ENCODE peak calls at places on chromosome 3, in four cellular contexts. U is psoas muscle, C is coronary artery, V is Peyer's patch. A is an unnamed sample.
A peak's percentile ranks its signal among the peaks of the same experiment; 100 is the strongest.

GRCh38 chr3:98545940-98546339 is 14.2 kb downstream of the GPR15 start:
- DNase-seq in C (no peak), V (no peak), U (no peak), A (no peak)

GRCh38 chr3:168024537-168024941 is 71.2 kb downstream of the GOLIM4 start:
- DNase-seq in V (no peak), C (no peak), U (no peak), A (no peak)

GRCh38 chr3:128415110-128415772 is 51.4 kb downstream of the DNAJB8 start:
- DNase-seq in U (no peak), V (no peak), C (no peak), A (no peak)

GRCh38 chr3:70090322-70090913 is 90.9 kb downstream of the SAMMSON start:
- DNase-seq in U (no peak), V (no peak), C (no peak), A (no peak)

GRCh38 chr3:53318522-53318921 is 28.8 kb downstream of the DCP1A start:
- DNase-seq in U (no peak), C (no peak), V (no peak), A (no peak)

GRCh38 chr3:54344601-54345216 is 222.4 kb downstream of the CACNA2D3 start:
- DNase-seq in V (no peak), U (no peak), C (peak; percentile 7), A (no peak)

GRCh38 chr3:71088742-71089141 is 494.8 kb downstream of the FOXP1 start:
- DNase-seq in U (no peak), V (no peak), C (no peak), A (no peak)

GRCh38 chr3:49397470-49397869 is 14.3 kb downstream of the RHOA start:
- DNase-seq in C (no peak), V (no peak), U (no peak), A (no peak)

GRCh38 chr3:56054827-56055226 is 413.4 kb downstream of the ERC2 start:
- DNase-seq in C (no peak), U (no peak), V (no peak), A (no peak)

GRCh38 chr3:105836533-105836932 is 32.3 kb downstream of the CBLB start:
- DNase-seq in U (no peak), V (no peak), C (no peak), A (no peak)

GRCh38 chr3:69462022-69462825 is 76.3 kb upstream of the FRMD4B start:
- DNase-seq in U (no peak), C (no peak), V (no peak), A (no peak)

GRCh38 chr3:52001443-52001974 is 5.8 kb upstream of the RPL29 start:
- DNase-seq in V (peak; percentile 85), C (no peak), U (peak; percentile 77), A (peak; percentile 81)

GRCh38 chr3:130811552-130811951 is 64.9 kb upstream of the PIK3R4 start:
- DNase-seq in U (no peak), V (no peak), C (no peak), A (no peak)

GRCh38 chr3:14451844-14452533 is 49.6 kb downstream of the SLC6A6 start:
- DNase-seq in V (no peak), C (no peak), U (peak; percentile 82), A (peak; percentile 78)

GRCh38 chr3:10284496-10284895 is 8.3 kb downstream of the GHRL start:
- DNase-seq in V (no peak), C (no peak), U (no peak), A (no peak)

GRCh38 chr3:160450846-160451245 is 1.3 kb upstream of the TRIM59 start:
- DNase-seq in U (no peak), V (no peak), C (no peak), A (no peak)

GRCh38 chr3:13715167-13715954 is 164.5 kb downstream of the WNT7A start:
- DNase-seq in V (no peak), U (no peak), C (peak; percentile 56), A (no peak)

GRCh38 chr3:113844622-113845222 is 6.1 kb downstream of the GRAMD1C start:
- DNase-seq in U (no peak), C (no peak), V (no peak), A (no peak)

GRCh38 chr3:123816673-123817207 is 67.4 kb downstream of the MYLK start:
- DNase-seq in U (no peak), V (no peak), C (no peak), A (no peak)

GRCh38 chr3:135050536-135050935 is 255.5 kb downstream of the EPHB1 start:
- DNase-seq in C (no peak), V (no peak), U (no peak), A (no peak)

GRCh38 chr3:3109407-3110298 is 521 bp downstream of the IL5RA start:
- DNase-seq in U (no peak), V (no peak), C (no peak), A (no peak)

GRCh38 chr3:152405915-152406802 is 137.4 kb downstream of the MBNL1 start:
- DNase-seq in U (no peak), C (no peak), V (no peak), A (no peak)

GRCh38 chr3:37466660-37467359 is 292.4 kb upstream of the LRRFIP2 start:
- DNase-seq in U (no peak), V (no peak), C (no peak), A (peak; percentile 68)

DNA sequence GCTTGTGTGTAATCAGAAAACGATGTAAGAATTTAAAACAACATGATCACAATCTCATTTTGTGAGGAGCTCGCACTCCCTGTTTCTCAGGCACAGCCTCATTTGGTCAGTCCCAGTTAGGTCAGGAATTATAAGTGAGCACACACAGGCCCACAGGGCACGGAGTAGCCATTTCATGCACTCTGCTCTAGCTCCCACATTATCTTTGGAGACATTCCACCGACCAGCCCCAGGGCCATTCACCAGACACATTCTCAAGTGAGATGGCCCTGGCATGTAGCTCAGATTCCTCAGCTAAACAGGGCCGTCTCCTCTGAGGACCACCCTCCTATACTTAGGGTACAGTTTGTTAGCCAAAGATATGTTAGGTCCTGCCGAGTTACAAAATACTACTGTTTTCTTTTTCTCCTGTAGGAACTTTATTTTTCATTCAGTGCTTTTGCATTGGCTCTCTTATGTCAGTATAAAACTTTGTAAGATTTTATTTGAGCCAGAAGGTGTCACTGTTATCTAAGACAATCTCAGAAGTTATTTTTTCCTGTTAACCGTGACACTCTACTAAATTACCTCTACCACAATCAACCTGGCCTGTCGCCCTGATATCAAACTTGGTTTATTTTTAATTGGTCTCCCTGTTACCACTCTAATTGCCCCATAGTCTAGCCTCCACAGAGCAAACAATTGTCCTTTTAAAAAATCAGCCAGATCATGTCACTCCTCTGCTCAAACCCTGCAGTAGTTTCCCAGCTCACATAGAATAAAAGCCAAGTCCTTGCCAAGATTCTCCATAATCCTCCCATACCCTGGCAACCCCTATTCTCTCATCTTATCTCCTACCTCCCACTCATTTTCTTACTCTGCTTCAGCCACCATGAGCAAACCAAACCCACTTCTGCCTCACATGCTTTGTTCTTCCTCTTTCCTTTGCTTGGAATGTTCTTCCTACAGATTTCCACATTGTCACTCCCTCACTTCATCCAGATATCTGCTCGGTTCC is 105.7 kb downstream of the PPP2R3A start:
- DNase-seq in V (no peak), U (no peak), C (no peak), A (peak; percentile 70)
- TF ChIP-seq CTCF in V (no peak), U (peak; percentile 22), C (no peak), A (peak; percentile 31)

GRCh38 chr3:47852604-47853397 is 49.9 kb downstream of the DHX30 start:
- DNase-seq in U (no peak), V (no peak), C (no peak), A (no peak)

GRCh38 chr3:47850062-47850802 is 47.3 kb downstream of the DHX30 start:
- DNase-seq in C (no peak), V (no peak), U (no peak), A (no peak)

GRCh38 chr3:47849186-47850061 is 46.5 kb downstream of the DHX30 start:
- DNase-seq in C (no peak), U (no peak), V (no peak), A (no peak)

GRCh38 chr3:47851888-47852603 is 49.1 kb downstream of the DHX30 start:
- DNase-seq in C (no peak), V (no peak), U (no peak), A (no peak)

GRCh38 chr3:47850803-47851417 is 48.0 kb downstream of the DHX30 start:
- DNase-seq in U (no peak), C (no peak), V (no peak), A (no peak)
- H3K27ac ChIP-seq in U (no peak overlapping the region), C (no peak overlapping the region), V (no peak overlapping the region), A (no peak overlapping the region)

GRCh38 chr3:72289708-72290104 is 504.8 kb upstream of the PROK2 start:
- DNase-seq in C (no peak), V (no peak), U (no peak), A (no peak)
- H3K4me3 ChIP-seq in C (no peak overlapping the region), V (no peak overlapping the region), U (no peak overlapping the region), A (no peak overlapping the region)

DNA sequence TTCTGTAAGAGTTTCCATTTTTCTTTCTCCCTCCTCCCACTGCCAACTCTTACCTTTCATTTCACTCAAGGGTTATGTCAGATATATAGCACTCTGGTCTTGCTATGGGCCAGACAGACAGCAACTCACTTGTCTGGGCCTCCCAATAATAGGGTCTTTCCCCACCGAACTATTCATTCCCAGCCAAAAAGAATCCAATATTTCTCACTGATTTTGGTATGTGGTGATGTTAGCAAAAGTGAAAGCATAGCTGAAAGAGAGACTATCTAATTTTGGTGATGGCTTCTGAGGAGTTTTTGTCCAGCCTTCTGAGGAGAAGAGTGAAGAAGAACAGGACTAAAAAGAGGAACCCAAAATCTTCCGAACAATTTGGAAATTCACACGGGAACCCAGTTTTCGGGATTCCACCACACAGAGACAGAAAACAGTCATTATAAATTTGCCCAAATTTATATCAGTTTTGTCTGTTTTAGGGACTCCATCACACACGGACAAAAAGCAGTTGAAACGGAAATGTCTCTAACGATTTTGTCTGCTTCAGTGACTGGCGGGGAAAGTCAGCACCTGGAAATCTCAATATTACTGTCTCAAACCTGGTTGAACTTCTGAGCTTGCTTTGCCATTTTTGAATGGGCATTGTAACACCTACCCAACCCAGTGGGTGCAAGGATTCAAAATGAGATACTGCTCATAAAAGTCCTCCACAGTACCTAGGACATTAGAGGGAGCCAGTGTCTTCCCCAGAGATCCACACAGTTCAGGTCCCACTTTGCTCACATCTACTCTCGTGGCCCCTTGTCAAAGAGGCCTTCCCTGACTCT is 9.1 kb downstream of the CD80 start:
- DNase-seq in U (no peak), V (no peak), C (no peak), A (no peak)
- TF ChIP-seq CTCF in U (no peak), V (no peak), C (no peak), A (no peak)

GRCh38 chr3:119625451-119626153 is 27.9 kb downstream of the PLA1A start:
- DNase-seq in C (no peak), V (no peak), U (no peak), A (no peak)
- H3K27ac ChIP-seq in C (no peak overlapping the region), V (no peak overlapping the region), U (peak overlapping the region; percentile 57), A (no peak overlapping the region)

DNA sequence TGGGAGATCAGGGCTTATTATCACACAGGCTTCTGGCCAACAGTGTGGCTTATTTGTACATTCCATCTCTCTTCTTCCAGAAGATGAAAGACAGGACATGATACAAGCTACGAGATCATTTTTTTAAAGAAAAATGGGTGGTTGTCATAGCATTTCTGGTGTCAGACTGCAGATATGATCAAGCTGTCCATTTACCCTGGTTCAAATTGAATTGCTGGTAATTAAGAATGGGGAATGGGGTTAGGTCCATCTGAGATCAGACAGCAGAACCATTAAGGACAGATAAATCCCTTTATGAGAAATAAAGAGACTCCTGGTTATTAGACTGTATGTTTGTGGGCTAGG is 319.7 kb upstream of the AZI2 start:
- DNase-seq in C (no peak), V (no peak), U (no peak), A (no peak)
- H3K4me3 ChIP-seq in C (no peak overlapping the region), V (no peak overlapping the region), U (peak overlapping the region; percentile 44), A (no peak overlapping the region)